ENCODE peak calls at places on chromosome 4, in ten cellular contexts. X, U, L, W, S, P, R, V, Y and N are unnamed samples.

GRCh38 chr4:16685536-16685935 is 212.9 kb downstream of the LDB2 start:
- DNase-seq in V (no peak), Y (no peak), X (no peak), S (no peak), L (no peak), U (no peak), R (no peak), W (no peak), P (no peak), N (no peak)

GRCh38 chr4:93771640-93772411 is 56.7 kb upstream of the ATOH1 start:
- DNase-seq in V (no peak), P (no peak), X (no peak), Y (no peak), U (no peak), W (no peak), L (no peak), S (peak; percentile 51), R (no peak), N (no peak)

GRCh38 chr4:120616-121015 is 3.7 kb upstream of the ZNF718 start:
- DNase-seq in X (no peak), U (no peak), V (no peak), P (no peak), Y (no peak), S (no peak), L (no peak), W (no peak), R (no peak), N (no peak)

GRCh38 chr4:28966982-28967381 is 1753.2 kb upstream of the PCDH7 start:
- DNase-seq in X (no peak), W (no peak), R (no peak), V (no peak), S (no peak), Y (no peak), P (no peak), L (no peak), U (no peak), N (no peak)

GRCh38 chr4:13483142-13484044 is 747 bp downstream of the RAB28 start:
- DNase-seq in R (no peak), P (peak; percentile 39), X (peak; percentile 14), L (peak; percentile 36), U (peak; percentile 93), Y (no peak), W (no peak), S (peak; percentile 42), V (peak; percentile 85), N (peak; percentile 56)

GRCh38 chr4:122045533-122045932 is 93.7 kb upstream of the TRPC3 start:
- DNase-seq in U (no peak), P (no peak), X (no peak), Y (no peak), L (no peak), R (no peak), W (no peak), S (peak; percentile 3), V (no peak), N (peak; percentile 81)

GRCh38 chr4:140103676-140104075 is 50.3 kb downstream of the MAML3 start:
- DNase-seq in P (no peak), Y (no peak), X (no peak), W (peak; percentile 69), V (no peak), S (no peak), R (no peak), L (no peak), U (no peak), N (no peak)

GRCh38 chr4:184344899-184345572 is 127.4 kb upstream of the ENPP6 start:
- DNase-seq in L (no peak), S (peak; percentile 31), X (no peak), V (no peak), U (no peak), W (no peak), P (no peak), R (no peak), Y (no peak), N (no peak)

GRCh38 chr4:7197910-7198309 is 5.6 kb downstream of the SORCS2 start:
- DNase-seq in P (no peak), R (peak; percentile 70), S (peak; percentile 69), U (no peak), X (no peak), Y (no peak), L (no peak), V (peak; percentile 62), W (no peak), N (no peak)

GRCh38 chr4:105909699-105910340 is 14.5 kb downstream of the NPNT start:
- DNase-seq in L (peak; percentile 26), W (no peak), P (no peak), Y (no peak), V (no peak), U (no peak), X (no peak), S (no peak), R (no peak), N (no peak)

GRCh38 chr4:119209077-119209476 is 3.4 kb upstream of the USP53 start:
- DNase-seq in U (no peak), L (no peak), R (no peak), P (no peak), S (no peak), Y (no peak), W (no peak), V (no peak), X (peak; percentile 18), N (no peak)

GRCh38 chr4:27514711-27515110 is 654.1 kb downstream of the STIM2 start:
- DNase-seq in R (no peak), P (no peak), Y (no peak), V (no peak), X (no peak), S (no peak), W (no peak), U (no peak), L (no peak), N (no peak)

GRCh38 chr4:170979736-170980135 is 833.5 kb upstream of the GALNTL6 start:
- DNase-seq in P (no peak), L (no peak), R (no peak), U (no peak), S (no peak), W (no peak), V (no peak), Y (no peak), X (no peak), N (peak; percentile 16)

GRCh38 chr4:23956601-23957364 is 66.9 kb upstream of the PPARGC1A start:
- DNase-seq in W (no peak), V (no peak), P (no peak), R (no peak), Y (no peak), U (no peak), S (no peak), L (no peak), X (no peak), N (no peak)

GRCh38 chr4:2793920-2794706 is 1.2 kb downstream of the SH3BP2 start:
- DNase-seq in S (peak; percentile 84), W (no peak), L (peak; percentile 58), X (no peak), R (peak; percentile 79), P (peak; percentile 66), V (peak; percentile 71), Y (no peak), U (no peak), N (peak; percentile 80)

GRCh38 chr4:143241892-143242291 is 57.2 kb downstream of the USP38 start:
- DNase-seq in W (no peak), U (no peak), Y (no peak), V (no peak), P (no peak), X (no peak), S (no peak), L (no peak), R (no peak), N (no peak)

GRCh38 chr4:124931050-124931449 is 218.5 kb upstream of the ANKRD50 start:
- DNase-seq in U (no peak), Y (no peak), V (no peak), W (no peak), P (no peak), L (no peak), S (no peak), X (no peak), R (no peak), N (no peak)
- TF ChIP-seq EP300 in U (no peak), Y (no peak), V (no peak), W (no peak), P (no peak), L (no peak), S (no peak), X (no peak), R (no peak), N (no peak)

GRCh38 chr4:52865305-52865704 is 3.2 kb downstream of the RASL11B start:
- DNase-seq in L (no peak), Y (no peak), W (no peak), P (no peak), U (no peak), R (no peak), V (no peak), X (no peak), S (no peak), N (peak; percentile 49)
- TF ChIP-seq POLR2AphosphoS5 in L (no peak), Y (no peak), W (no peak), P (no peak), U (no peak), R (no peak), V (no peak), X (no peak), S (no peak), N (no peak)

GRCh38 chr4:120261117-120261516 is 194.5 kb upstream of the MAD2L1 start:
- DNase-seq in Y (no peak), V (no peak), P (no peak), S (no peak), R (no peak), X (no peak), L (no peak), U (no peak), W (no peak), N (no peak)

GRCh38 chr4:120266602-120267001 is 200.0 kb upstream of the MAD2L1 start:
- DNase-seq in X (no peak), U (no peak), W (no peak), R (no peak), S (no peak), P (no peak), L (no peak), V (no peak), Y (no peak), N (no peak)

DNA sequence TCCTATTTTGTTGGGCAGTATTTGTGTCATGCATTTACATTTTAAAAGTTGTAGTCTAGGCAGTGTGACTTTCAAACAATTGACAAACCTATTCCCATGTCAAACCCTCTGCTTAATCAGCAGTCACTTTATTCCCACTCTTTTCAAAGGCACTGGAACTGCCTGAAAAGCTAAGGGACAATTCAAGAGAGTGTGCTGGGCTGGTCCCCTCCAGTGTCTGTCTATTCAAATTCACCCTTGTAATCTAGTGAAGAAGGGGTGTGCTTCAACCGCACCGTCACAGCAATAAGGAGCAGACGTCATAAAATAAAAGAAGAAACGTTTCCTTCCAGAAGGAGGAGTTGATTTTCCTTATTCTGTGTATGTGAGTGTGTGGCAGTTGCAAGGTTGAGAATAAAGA is 197.0 kb upstream of the MAD2L1 start:
- DNase-seq in S (no peak), V (no peak), U (no peak), Y (no peak), L (no peak), P (no peak), X (no peak), W (no peak), R (no peak), N (no peak)
- TF ChIP-seq EP300 in S (no peak), V (no peak), U (no peak), Y (no peak), L (no peak), P (no peak), X (no peak), W (no peak), R (no peak), N (no peak)

DNA sequence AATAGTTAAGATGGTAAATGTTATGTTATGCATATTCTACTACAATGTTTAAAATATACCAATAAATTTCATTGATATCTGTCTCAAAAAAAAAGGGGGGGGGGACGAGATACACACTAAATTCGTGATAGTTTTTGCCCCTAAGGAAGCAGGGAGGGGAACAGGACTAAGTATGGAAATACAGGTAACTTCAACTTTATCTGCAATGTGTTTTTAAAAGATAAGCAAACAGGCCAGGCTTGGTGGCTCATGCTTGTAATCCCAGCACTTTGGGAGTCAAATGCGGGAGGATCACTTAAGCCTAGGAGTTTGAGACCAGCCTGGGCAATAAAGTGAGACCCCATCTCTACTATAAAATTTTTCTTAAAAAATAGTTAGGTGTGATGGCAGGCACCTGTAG is 13.4 kb upstream of the CLOCK start:
- DNase-seq in L (no peak), W (no peak), X (peak; percentile 39), P (no peak), V (no peak), U (no peak), S (no peak), Y (no peak), R (no peak), N (no peak)
- TF ChIP-seq POLR2AphosphoS5 in L (no peak), W (no peak), X (no peak), P (no peak), V (no peak), U (no peak), S (no peak), Y (no peak), R (no peak), N (no peak)